ENCODE peak calls at places on chromosome 15, in five cellular contexts. P is thoracic aorta; S is NCI-H1105; H is A172; R is stimulated activated naive CD8-positive, alpha-beta T cell treated with anti-CD3 and anti-CD28 coated beads, Interleukin-15, Interleukin-2, amounts not matched to agents 100 U/mL and 50 U/mL, for 24 hours. O is an unnamed sample.

GRCh38 chr15:55247276-55247675 is 42.3 kb downstream of the RAB27A start:
- DNase-seq in P (no peak), S (no peak), H (no peak), R (no peak), O (no peak)

GRCh38 chr15:48954538-48954937 is 9.2 kb downstream of the SHC4 start:
- DNase-seq in P (no peak), S (no peak), H (peak), R (no peak), O (no peak)

GRCh38 chr15:68729789-68730201 is 90.9 kb downstream of the ANP32A start:
- DNase-seq in P (no peak), S (no peak), H (no peak), R (no peak), O (no peak)

GRCh38 chr15:88255496-88256171 is 905 bp downstream of the NTRK3 start:
- DNase-seq in P (no peak), S (peak), H (no peak), R (peak), O (no peak)

GRCh38 chr15:36251450-36251849 is 328.0 kb upstream of the CDIN1 start:
- DNase-seq in P (no peak), S (no peak), H (no peak), R (no peak), O (no peak)

GRCh38 chr15:55685292-55685691 is 57.7 kb downstream of the PRTG start:
- DNase-seq in P (no peak), S (no peak), H (no peak), R (no peak), O (no peak)

GRCh38 chr15:55916666-55917409 is 76.6 kb downstream of the NEDD4 start:
- DNase-seq in P (no peak), S (no peak), H (peak), R (no peak), O (no peak)

GRCh38 chr15:73601449-73602425 is 31.5 kb downstream of the NPTN start:
- DNase-seq in P (no peak), S (no peak), H (no peak), R (no peak), O (peak)

GRCh38 chr15:82849556-82850241 is 40.3 kb downstream of the WHAMM start:
- DNase-seq in P (no peak), S (no peak), H (peak), R (peak), O (peak)

GRCh38 chr15:83289160-83289559 is 4.7 kb upstream of the BNC1 start:
- DNase-seq in P (no peak), S (no peak), H (no peak), R (no peak), O (no peak)

GRCh38 chr15:65375871-65376552 is 1.8 kb downstream of the IGDCC3 start:
- DNase-seq in P (no peak), S (peak), H (no peak), R (no peak), O (no peak)

GRCh38 chr15:73078722-73079121 is 26.5 kb downstream of the NEO1 start:
- DNase-seq in P (no peak), S (no peak), H (peak), R (no peak), O (no peak)

GRCh38 chr15:29944925-29945324 is 122.7 kb upstream of the TJP1 start:
- DNase-seq in P (no peak), S (no peak), H (no peak), R (no peak), O (no peak)

GRCh38 chr15:66524801-66525200 is 19.7 kb downstream of the ZWILCH start:
- DNase-seq in P (no peak), S (no peak), H (no peak), R (no peak), O (no peak)

GRCh38 chr15:39797407-39797806 is 14.8 kb upstream of the FSIP1 start:
- DNase-seq in P (no peak), S (no peak), H (no peak), R (no peak), O (no peak)

GRCh38 chr15:57310876-57311275 is 65.4 kb upstream of the CGNL1 start:
- DNase-seq in P (no peak), S (no peak), H (no peak), R (no peak), O (no peak)

GRCh38 chr15:74866090-74866489 is 7.1 kb downstream of the SCAMP2 start:
- DNase-seq in P (no peak), S (no peak), H (peak), R (no peak), O (no peak)